ENCODE peak calls at places on chromosomes 2 and 18, in four cellular contexts. S is CD8-positive, alpha-beta T cell; P is naive thymus-derived CD4-positive, alpha-beta T cell; E is neuronal stem cell. B is an unnamed sample.

GRCh38 chr2:219689676-219690628 is 62.5 kb downstream of the SLC4A3 start:
- DNase-seq in P (peak; percentile 11), E (peak; percentile 45), S (peak; percentile 35), B (peak; percentile 59)

GRCh38 chr18:28158083-28158581 is 18.8 kb downstream of the CDH2 start:
- DNase-seq in E (no peak), S (no peak), P (no peak), B (peak; percentile 80)

GRCh38 chr2:486381-486780 is 190.8 kb downstream of the TMEM18 start:
- DNase-seq in S (no peak), E (no peak), P (no peak), B (no peak)

GRCh38 chr2:56971383-56971974 is 787.7 kb downstream of the CCDC85A start:
- DNase-seq in P (no peak), E (no peak), S (no peak), B (no peak)

GRCh38 chr2:240512666-240513535 is 44.9 kb downstream of the ANKMY1 start:
- DNase-seq in P (no peak), E (no peak), S (no peak), B (no peak)

GRCh38 chr2:191315365-191315752 is 70.2 kb downstream of the MYO1B start:
- DNase-seq in E (no peak), S (no peak), P (no peak), B (no peak)

GRCh38 chr2:66509326-66509811 is 74.4 kb downstream of the MEIS1 start:
- DNase-seq in S (no peak), E (no peak), P (no peak), B (peak; percentile 32)

GRCh38 chr2:96669539-96670215 is 27.1 kb downstream of the FER1L5 start:
- DNase-seq in S (no peak), E (no peak), P (no peak), B (no peak)

GRCh38 chr18:49460958-49461601 is 635 bp upstream of the DYM start:
- DNase-seq in E (no peak), S (no peak), P (no peak), B (no peak)

GRCh38 chr2:96099861-96100798 is 16.2 kb downstream of the ADRA2B start:
- DNase-seq in P (no peak), S (no peak), E (no peak), B (no peak)

GRCh38 chr18:78994531-78994930 is 14.9 kb downstream of the SALL3 start:
- DNase-seq in S (no peak), E (no peak), P (no peak), B (no peak)

GRCh38 chr2:172340394-172340793 is 87.0 kb upstream of the ITGA6 start:
- DNase-seq in S (no peak), P (no peak), E (no peak), B (no peak)

GRCh38 chr2:30662268-30663131 is 144.7 kb downstream of the CAPN13 start:
- DNase-seq in E (no peak), S (no peak), P (no peak), B (no peak)

GRCh38 chr18:13500227-13500865 is 226.0 kb downstream of the FAM210A start:
- DNase-seq in P (no peak), S (no peak), E (peak; percentile 24), B (peak; percentile 60)

GRCh38 chr18:79776674-79777073 is 21.1 kb upstream of the KCNG2 start:
- DNase-seq in E (no peak), S (no peak), P (no peak), B (no peak)

GRCh38 chr18:58046087-58046793 is 2.2 kb downstream of the NEDD4L start:
- DNase-seq in E (peak; percentile 33), S (no peak), P (no peak), B (no peak)

GRCh38 chr2:8317419-8317818 is 364.4 kb upstream of the ID2 start:
- DNase-seq in P (no peak), S (no peak), E (no peak), B (no peak)

GRCh38 chr18:59839241-59839640 is 60.6 kb upstream of the PMAIP1 start:
- DNase-seq in S (no peak), P (no peak), E (no peak), B (no peak)

GRCh38 chr2:38427053-38427452 is 50.0 kb upstream of the ATL2 start:
- DNase-seq in E (no peak), S (no peak), P (no peak), B (no peak)

GRCh38 chr18:59022167-59022945 is 117.3 kb upstream of the SEC11C start:
- DNase-seq in P (no peak), E (no peak), S (no peak), B (no peak)

GRCh38 chr18:76493213-76494107 is 1.6 kb downstream of the ZNF516 start:
- DNase-seq in E (peak; percentile 43), P (no peak), S (no peak), B (peak; percentile 45)

GRCh38 chr2:128299628-128300027 is 19.0 kb downstream of the HS6ST1 start:
- DNase-seq in S (no peak), P (no peak), E (no peak), B (no peak)

GRCh38 chr2:73291093-73291460 is 2.3 kb downstream of the EGR4 start:
- DNase-seq in E (peak; percentile 88), P (peak; percentile 34), S (peak; percentile 53), B (peak; percentile 89)

GRCh38 chr2:168849610-168850009 is 40.6 kb downstream of the SPC25 start:
- DNase-seq in S (no peak), E (no peak), P (no peak), B (peak; percentile 42)

GRCh38 chr2:3348771-3349170 is 28.8 kb downstream of the EIPR1 start:
- DNase-seq in E (no peak), S (no peak), P (no peak), B (no peak)

GRCh38 chr2:176122633-176123482 is at the start of gene HOXD9:
- DNase-seq in S (no peak), P (no peak), E (no peak), B (no peak)

GRCh38 chr2:128622371-128622770 is 303.7 kb upstream of the HS6ST1 start:
- DNase-seq in E (no peak), P (no peak), S (no peak), B (no peak)

GRCh38 chr2:108570416-108570815 is 36.1 kb downstream of the LIMS1 start:
- DNase-seq in E (no peak), P (no peak), S (no peak), B (peak; percentile 73)

GRCh38 chr2:74186038-74186437 is 7.4 kb upstream of the MOB1A start:
- DNase-seq in E (no peak), P (no peak), S (peak; percentile 18), B (no peak)

GRCh38 chr2:12721571-12722444 is 5.1 kb downstream of the TRIB2 start:
- DNase-seq in P (no peak), E (no peak), S (no peak), B (no peak)

GRCh38 chr18:35371412-35372195 is 5.5 kb downstream of the ZNF396 start:
- DNase-seq in P (no peak), S (no peak), E (no peak), B (peak; percentile 19)

GRCh38 chr2:109451671-109452070 is 162.1 kb downstream of the SEPTIN10 start:
- DNase-seq in P (no peak), E (no peak), S (no peak), B (no peak)

GRCh38 chr2:165582409-165582808 is 112.9 kb downstream of the CSRNP3 start:
- DNase-seq in P (no peak), S (no peak), E (no peak), B (no peak)

DNA sequence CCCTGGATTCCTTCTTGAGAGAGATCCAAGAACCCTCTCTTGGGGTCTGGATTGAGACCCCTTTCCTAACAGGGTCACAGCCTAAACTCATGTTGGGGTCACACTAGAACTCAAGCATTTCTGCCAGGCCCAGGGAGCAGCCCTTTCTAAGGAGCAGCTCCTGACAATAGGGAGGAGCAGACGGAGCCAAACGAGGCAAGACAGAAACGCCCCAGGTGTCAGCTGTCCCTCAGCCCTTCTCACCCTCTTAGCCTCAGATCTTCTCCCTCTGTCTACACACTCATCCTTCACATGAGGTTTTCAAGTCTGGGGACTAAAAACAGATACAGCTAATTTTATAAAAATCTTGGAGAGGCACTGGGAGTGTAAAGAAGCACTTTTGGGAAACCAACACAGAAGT is 157.2 kb downstream of the SOCS6 start:
- DNase-seq in E (no peak), P (no peak), S (no peak), B (no peak)
- H3K27ac ChIP-seq in E (no peak overlapping the region), P (no peak overlapping the region), S (no peak overlapping the region), B (no peak overlapping the region)

GRCh38 chr2:217953011-217953481 is 49.7 kb downstream of the TNS1 start:
- DNase-seq in E (no peak), S (no peak), P (no peak), B (no peak)

GRCh38 chr2:217950401-217950871 is 52.4 kb downstream of the TNS1 start:
- DNase-seq in E (no peak), P (no peak), S (no peak), B (no peak)

GRCh38 chr2:217951091-217951490 is 51.7 kb downstream of the TNS1 start:
- DNase-seq in E (no peak), P (no peak), S (no peak), B (no peak)

GRCh38 chr2:217952409-217952808 is 50.4 kb downstream of the TNS1 start:
- DNase-seq in P (no peak), E (no peak), S (no peak), B (no peak)

GRCh38 chr2:217951521-217952247 is 51.1 kb downstream of the TNS1 start:
- DNase-seq in E (no peak), S (no peak), P (no peak), B (no peak)
- H3K27ac ChIP-seq in E (no peak overlapping the region), S (no peak overlapping the region), P (no peak overlapping the region), B (no peak overlapping the region)

DNA sequence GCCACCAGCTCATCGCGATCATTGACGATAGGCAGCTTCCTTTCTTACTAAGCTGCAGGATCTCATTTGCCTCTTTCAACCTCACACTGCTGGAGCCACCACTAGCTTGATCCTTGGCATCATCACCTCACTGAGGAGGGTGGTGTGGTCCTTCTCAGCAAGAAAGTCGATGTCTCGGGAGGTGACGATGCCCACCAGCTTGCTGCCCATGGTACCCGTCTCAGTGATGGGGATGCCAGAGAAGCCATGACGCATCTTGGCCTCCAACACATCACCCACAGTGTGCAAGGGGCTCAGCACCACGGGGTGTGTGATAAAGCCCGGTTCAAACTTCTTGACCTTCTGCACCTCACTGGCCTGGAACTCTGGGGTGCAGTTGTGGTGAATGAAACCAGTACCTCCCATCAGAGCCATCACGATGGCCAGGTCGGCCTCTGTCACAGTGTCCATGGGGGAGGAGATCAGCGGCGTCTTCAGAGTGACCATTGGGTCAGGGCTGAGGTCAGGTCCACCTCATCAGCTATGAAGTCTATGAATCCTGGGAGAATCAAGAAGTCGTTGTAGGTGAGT is 22.5 kb downstream of the CFLAR start:
- DNase-seq in E (no peak), S (no peak), P (no peak), B (no peak)
- H3K27ac ChIP-seq in E (no peak overlapping the region), S (no peak overlapping the region), P (no peak overlapping the region), B (no peak overlapping the region)

DNA sequence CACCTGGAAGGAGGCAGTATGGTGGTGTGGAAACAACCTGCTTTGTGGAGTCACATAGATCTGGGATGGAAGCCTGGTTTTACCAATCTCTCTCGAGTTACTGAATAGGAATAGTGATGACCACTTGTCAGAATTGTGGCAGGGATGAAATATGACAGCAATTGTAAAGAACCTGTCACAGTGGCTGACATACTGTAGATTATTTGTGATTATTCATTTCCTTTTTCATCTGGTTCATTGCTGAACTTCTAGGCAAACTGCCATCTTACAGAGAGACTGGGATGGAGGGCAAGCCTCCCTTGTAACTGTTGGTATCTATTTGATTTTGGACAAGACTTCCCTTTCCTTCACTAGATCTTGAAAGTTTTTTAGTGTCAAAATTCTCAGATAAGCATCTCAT is 42.0 kb downstream of the FMNL2 start:
- DNase-seq in P (no peak), E (no peak), S (no peak), B (no peak)
- H3K27ac ChIP-seq in P (no peak overlapping the region), E (no peak overlapping the region), S (no peak overlapping the region), B (no peak overlapping the region)

B was measured in cardiac muscle cell.